ENCODE peak calls at places on chromosomes 1 and 21, in eight cellular contexts. M is psoas muscle; S is GM12865; U is DMS153; V is activated gamma-delta T cell treated with anti-CD3 and anti-CD28 coated beads, Interleukin-2, amount 50 U/mL, for 16 hours; K is occipital lobe; X is NCI-H2029 treated with DMSO at 0.1 percent for 48 hours; P is ACHN. T is an unnamed sample.

GRCh38 chr1:163047951-163048659 is 21.1 kb upstream of the RGS4 start:
- DNase-seq in M (no peak), S (no peak), U (no peak), V (no peak), K (no peak), X (no peak), P (no peak), T (no peak)

GRCh38 chr21:41571938-41572510 is 64.1 kb upstream of the TMPRSS2 start:
- DNase-seq in M (no peak), S (peak; percentile 13), U (no peak), V (no peak), K (no peak), X (no peak), P (no peak), T (no peak)

GRCh38 chr1:41368384-41368783 is 7.2 kb downstream of the FOXO6 start:
- DNase-seq in M (no peak), S (no peak), U (no peak), V (no peak), K (no peak), X (no peak), P (no peak), T (no peak)

GRCh38 chr1:213135572-213135971 is 84.5 kb downstream of the RPS6KC1 start:
- DNase-seq in M (no peak), S (no peak), U (no peak), V (no peak), K (no peak), X (no peak), P (peak; percentile 27), T (no peak)

GRCh38 chr1:230126529-230127104 is 59.6 kb downstream of the GALNT2 start:
- DNase-seq in M (no peak), S (no peak), U (no peak), V (no peak), K (no peak), X (no peak), P (no peak), T (no peak)

GRCh38 chr21:39373634-39374033 is 24.7 kb upstream of the HMGN1 start:
- DNase-seq in M (no peak), S (peak; percentile 53), U (no peak), V (no peak), K (no peak), X (no peak), P (peak; percentile 26), T (no peak)

GRCh38 chr1:94675373-94675772 is 133.8 kb upstream of the F3 start:
- DNase-seq in M (no peak), S (no peak), U (no peak), V (no peak), K (no peak), X (no peak), P (no peak), T (no peak)

GRCh38 chr1:26546375-26546774 is 16.8 kb downstream of the RPS6KA1 start:
- DNase-seq in M (no peak), S (no peak), U (no peak), V (no peak), K (no peak), X (no peak), P (no peak), T (no peak)

GRCh38 chr1:248756636-248757035 is 1.1 kb upstream of the LYPD8 start:
- DNase-seq in M (no peak), S (no peak), U (no peak), V (no peak), K (no peak), X (no peak), P (no peak), T (no peak)

GRCh38 chr1:7535934-7536878 is 234.9 kb upstream of the VAMP3 start:
- DNase-seq in M (no peak), S (no peak), U (no peak), V (no peak), K (no peak), X (no peak), P (no peak), T (no peak)

GRCh38 chr1:202122639-202123335 is at the start of gene GPR37L1:
- DNase-seq in M (peak; percentile 50), S (no peak), U (no peak), V (no peak), K (peak; percentile 64), X (no peak), P (peak; percentile 80), T (no peak)

GRCh38 chr1:94119796-94120590 is 955 bp downstream of the ABCA4 start:
- DNase-seq in M (no peak), S (no peak), U (no peak), V (no peak), K (no peak), X (no peak), P (no peak), T (no peak)

GRCh38 chr1:225428879-225429455 is 1.1 kb upstream of the LBR start:
- DNase-seq in M (no peak), S (no peak), U (no peak), V (no peak), K (no peak), X (no peak), P (no peak), T (no peak)

GRCh38 chr1:55669308-55669707 is 454.1 kb upstream of the USP24 start:
- DNase-seq in M (no peak), S (no peak), U (no peak), V (no peak), K (no peak), X (no peak), P (no peak), T (no peak)

T was measured in effector CD4-positive, alpha-beta T cell.